ENCODE peak calls at places on chromosomes 11 and 22, in four cellular contexts. One of them, this sample, is unnamed.

GRCh38 chr11:18080451-18080850 is 25.4 kb downstream of the SAAL1 start:
- DNase-seq in stimulated activated effector memory CD8-positive, alpha-beta T cell treated with anti-CD3 and anti-CD28 coated beads, Interleukin-12 subunit alpha, Interleukin-12 subunit beta, amount 100 ng/mL, for 72 hours: no peak
- DNase-seq in activated naive CD8-positive, alpha-beta T cell treated with anti-CD3 and anti-CD28 coated beads, Interleukin-2, amount 10 ng/mL, durations not matched to agents 7 days and 5 days: no peak
- DNase-seq in NCI-H446 treated with DMSO at 0.1 percent for 48 hours: no peak
- DNase-seq in this sample: no peak

GRCh38 chr11:14974723-14975587 is 2.8 kb upstream of the CALCA start:
- DNase-seq in stimulated activated effector memory CD8-positive, alpha-beta T cell treated with anti-CD3 and anti-CD28 coated beads, Interleukin-12 subunit alpha, Interleukin-12 subunit beta, amount 100 ng/mL, for 72 hours: peak; percentile 44
- DNase-seq in activated naive CD8-positive, alpha-beta T cell treated with anti-CD3 and anti-CD28 coated beads, Interleukin-2, amount 10 ng/mL, durations not matched to agents 7 days and 5 days: peak; percentile 74
- DNase-seq in NCI-H446 treated with DMSO at 0.1 percent for 48 hours: no peak
- DNase-seq in this sample: peak; percentile 60

GRCh38 chr11:130433357-130433756 is 4.9 kb upstream of the ADAMTS8 start:
- DNase-seq in stimulated activated effector memory CD8-positive, alpha-beta T cell treated with anti-CD3 and anti-CD28 coated beads, Interleukin-12 subunit alpha, Interleukin-12 subunit beta, amount 100 ng/mL, for 72 hours: no peak
- DNase-seq in activated naive CD8-positive, alpha-beta T cell treated with anti-CD3 and anti-CD28 coated beads, Interleukin-2, amount 10 ng/mL, durations not matched to agents 7 days and 5 days: no peak
- DNase-seq in NCI-H446 treated with DMSO at 0.1 percent for 48 hours: no peak
- DNase-seq in this sample: no peak

GRCh38 chr11:1196516-1197391 is 26.1 kb upstream of the MUC5B start:
- DNase-seq in stimulated activated effector memory CD8-positive, alpha-beta T cell treated with anti-CD3 and anti-CD28 coated beads, Interleukin-12 subunit alpha, Interleukin-12 subunit beta, amount 100 ng/mL, for 72 hours: no peak
- DNase-seq in activated naive CD8-positive, alpha-beta T cell treated with anti-CD3 and anti-CD28 coated beads, Interleukin-2, amount 10 ng/mL, durations not matched to agents 7 days and 5 days: peak; percentile 24
- DNase-seq in NCI-H446 treated with DMSO at 0.1 percent for 48 hours: no peak
- DNase-seq in this sample: no peak

GRCh38 chr11:3932698-3933097 is 77.2 kb downstream of the STIM1 start:
- DNase-seq in stimulated activated effector memory CD8-positive, alpha-beta T cell treated with anti-CD3 and anti-CD28 coated beads, Interleukin-12 subunit alpha, Interleukin-12 subunit beta, amount 100 ng/mL, for 72 hours: no peak
- DNase-seq in activated naive CD8-positive, alpha-beta T cell treated with anti-CD3 and anti-CD28 coated beads, Interleukin-2, amount 10 ng/mL, durations not matched to agents 7 days and 5 days: no peak
- DNase-seq in NCI-H446 treated with DMSO at 0.1 percent for 48 hours: no peak
- DNase-seq in this sample: no peak

GRCh38 chr11:45083544-45084087 is 62.8 kb upstream of the PRDM11 start:
- DNase-seq in stimulated activated effector memory CD8-positive, alpha-beta T cell treated with anti-CD3 and anti-CD28 coated beads, Interleukin-12 subunit alpha, Interleukin-12 subunit beta, amount 100 ng/mL, for 72 hours: no peak
- DNase-seq in activated naive CD8-positive, alpha-beta T cell treated with anti-CD3 and anti-CD28 coated beads, Interleukin-2, amount 10 ng/mL, durations not matched to agents 7 days and 5 days: no peak
- DNase-seq in NCI-H446 treated with DMSO at 0.1 percent for 48 hours: no peak
- DNase-seq in this sample: peak; percentile 84

GRCh38 chr22:45552580-45553332 is 50.1 kb downstream of the FBLN1 start:
- DNase-seq in stimulated activated effector memory CD8-positive, alpha-beta T cell treated with anti-CD3 and anti-CD28 coated beads, Interleukin-12 subunit alpha, Interleukin-12 subunit beta, amount 100 ng/mL, for 72 hours: no peak
- DNase-seq in activated naive CD8-positive, alpha-beta T cell treated with anti-CD3 and anti-CD28 coated beads, Interleukin-2, amount 10 ng/mL, durations not matched to agents 7 days and 5 days: no peak
- DNase-seq in NCI-H446 treated with DMSO at 0.1 percent for 48 hours: no peak
- DNase-seq in this sample: no peak

GRCh38 chr11:116461789-116462188 is 311.0 kb downstream of the BUD13 start:
- DNase-seq in stimulated activated effector memory CD8-positive, alpha-beta T cell treated with anti-CD3 and anti-CD28 coated beads, Interleukin-12 subunit alpha, Interleukin-12 subunit beta, amount 100 ng/mL, for 72 hours: no peak
- DNase-seq in activated naive CD8-positive, alpha-beta T cell treated with anti-CD3 and anti-CD28 coated beads, Interleukin-2, amount 10 ng/mL, durations not matched to agents 7 days and 5 days: no peak
- DNase-seq in NCI-H446 treated with DMSO at 0.1 percent for 48 hours: peak; percentile 69
- DNase-seq in this sample: no peak

GRCh38 chr22:29520851-29521250 is 32.7 kb downstream of the THOC5 start:
- DNase-seq in stimulated activated effector memory CD8-positive, alpha-beta T cell treated with anti-CD3 and anti-CD28 coated beads, Interleukin-12 subunit alpha, Interleukin-12 subunit beta, amount 100 ng/mL, for 72 hours: no peak
- DNase-seq in activated naive CD8-positive, alpha-beta T cell treated with anti-CD3 and anti-CD28 coated beads, Interleukin-2, amount 10 ng/mL, durations not matched to agents 7 days and 5 days: no peak
- DNase-seq in NCI-H446 treated with DMSO at 0.1 percent for 48 hours: no peak
- DNase-seq in this sample: no peak

GRCh38 chr22:21014202-21015050 is 539 bp upstream of the P2RX6 start:
- DNase-seq in stimulated activated effector memory CD8-positive, alpha-beta T cell treated with anti-CD3 and anti-CD28 coated beads, Interleukin-12 subunit alpha, Interleukin-12 subunit beta, amount 100 ng/mL, for 72 hours: peak; percentile 74
- DNase-seq in activated naive CD8-positive, alpha-beta T cell treated with anti-CD3 and anti-CD28 coated beads, Interleukin-2, amount 10 ng/mL, durations not matched to agents 7 days and 5 days: peak; percentile 87
- DNase-seq in NCI-H446 treated with DMSO at 0.1 percent for 48 hours: peak; percentile 94
- DNase-seq in this sample: peak; percentile 89